ENCODE peak calls at places on chromosomes 7 and 10, in seven cellular contexts. F is tibial nerve; Z is astrocyte of the spinal cord; O is GM10248; B is activated CD8-positive, alpha-beta T cell treated with anti-CD3 and anti-CD28 coated beads for 36 hours; R is type B pancreatic cell; M is thyroid gland. D is an unnamed sample.

GRCh38 chr10:132422169-132422691 is 25.2 kb downstream of the PWWP2B start:
- DNase-seq in M (no peak), O (no peak), Z (no peak), F (no peak), R (no peak), B (no peak), D (no peak)

GRCh38 chr7:43700646-43701501 is 28.4 kb downstream of the COA1 start:
- DNase-seq in B (no peak), F (no peak), R (no peak), O (no peak), M (no peak), Z (peak), D (no peak)

GRCh38 chr10:122727426-122727825 is 27.8 kb upstream of the C10orf120 start:
- DNase-seq in M (no peak), B (no peak), Z (no peak), O (no peak), F (no peak), R (no peak), D (no peak)

GRCh38 chr7:70580161-70580560 is 551.8 kb upstream of the GALNT17 start:
- DNase-seq in M (no peak), B (no peak), F (no peak), O (no peak), R (no peak), Z (no peak), D (no peak)

GRCh38 chr7:26091933-26092332 is 60.1 kb upstream of the NFE2L3 start:
- DNase-seq in M (no peak), B (peak), R (no peak), Z (no peak), O (no peak), F (no peak), D (peak)

GRCh38 chr7:157687158-157687557 is 350.4 kb downstream of the DNAJB6 start:
- DNase-seq in B (no peak), O (no peak), F (no peak), R (no peak), M (no peak), Z (no peak), D (no peak)

GRCh38 chr10:105187243-105187642 is 546.2 kb downstream of the SORCS3 start:
- DNase-seq in M (no peak), O (no peak), B (no peak), Z (peak), F (no peak), R (no peak), D (no peak)

GRCh38 chr7:110442386-110442837 is 648.5 kb upstream of the LRRN3 start:
- DNase-seq in B (peak), M (peak), O (peak), Z (peak), F (no peak), R (no peak), D (peak)

GRCh38 chr7:159127691-159128642 is 16.7 kb downstream of the VIPR2 start:
- DNase-seq in Z (no peak), O (no peak), R (peak), B (no peak), F (no peak), M (no peak), D (no peak)

GRCh38 chr7:48154792-48155413 is 16.4 kb upstream of the ABCA13 start:
- DNase-seq in R (no peak), F (no peak), B (peak), Z (peak), M (peak), O (peak), D (peak)

GRCh38 chr7:37408241-37408884 is 40.3 kb downstream of the ELMO1 start:
- DNase-seq in F (no peak), Z (no peak), O (no peak), M (no peak), R (no peak), B (peak), D (no peak)

GRCh38 chr7:1673581-1674102 is 3.6 kb downstream of the ELFN1 start:
- DNase-seq in F (no peak), R (peak), Z (no peak), M (no peak), O (peak), B (no peak), D (no peak)

GRCh38 chr10:36114913-36115312 is 472.8 kb upstream of the FZD8 start:
- DNase-seq in R (no peak), B (no peak), M (no peak), Z (peak), F (no peak), O (no peak), D (no peak)

GRCh38 chr7:44541028-44541869 is at the start of gene NPC1L1:
- DNase-seq in O (peak), R (no peak), F (no peak), B (no peak), Z (no peak), M (no peak), D (no peak)

GRCh38 chr7:122535086-122535485 is 163.8 kb downstream of the RNF133 start:
- DNase-seq in M (no peak), B (no peak), O (no peak), F (no peak), R (no peak), Z (no peak), D (no peak)

GRCh38 chr10:60883187-60883586 is 60.8 kb downstream of the RHOBTB1 start:
- DNase-seq in R (no peak), Z (peak), F (no peak), O (peak), M (peak), B (no peak), D (peak)

GRCh38 chr10:132659206-132660091 is 121.9 kb downstream of the INPP5A start:
- DNase-seq in R (no peak), M (peak), F (no peak), B (no peak), O (no peak), Z (no peak), D (no peak)

GRCh38 chr10:4807803-4808507 is 18.1 kb upstream of the AKR1E2 start:
- DNase-seq in R (no peak), M (no peak), B (no peak), O (no peak), F (no peak), Z (peak), D (no peak)

GRCh38 chr10:92891885-92892705 is 43.8 kb downstream of the EXOC6 start:
- DNase-seq in O (no peak), Z (peak), F (peak), B (no peak), R (no peak), M (peak), D (no peak)

GRCh38 chr10:47037654-47038425 is 126.6 kb downstream of the PTPN20 start:
- DNase-seq in F (no peak), B (no peak), O (no peak), M (no peak), Z (no peak), R (no peak), D (no peak)

GRCh38 chr10:97365761-97366351 is 31.3 kb upstream of the FRAT2 start:
- DNase-seq in R (no peak), M (no peak), Z (no peak), B (no peak), O (no peak), F (no peak), D (no peak)

GRCh38 chr7:102273749-102274712 is 12.6 kb upstream of the SH2B2 start:
- DNase-seq in M (no peak), R (no peak), O (no peak), B (no peak), Z (peak), F (no peak), D (no peak)

GRCh38 chr10:114624941-114625780 is 32.9 kb downstream of the ABLIM1 start:
- DNase-seq in B (no peak), R (no peak), F (no peak), Z (no peak), M (no peak), O (no peak), D (no peak)

GRCh38 chr10:77264107-77264506 is 373.5 kb downstream of the KCNMA1 start:
- DNase-seq in O (peak), Z (no peak), R (no peak), M (no peak), B (peak), F (no peak), D (no peak)

GRCh38 chr7:41029072-41029492 is 673.8 kb downstream of the INHBA start:
- DNase-seq in F (no peak), O (no peak), R (no peak), Z (peak), B (peak), M (peak), D (no peak)

GRCh38 chr7:116675812-116676355 is 3.9 kb downstream of the MET start:
- DNase-seq in M (no peak), F (no peak), B (no peak), O (no peak), Z (no peak), R (no peak), D (no peak)

GRCh38 chr7:767580-767940 is 40.5 kb upstream of the PRKAR1B start:
- DNase-seq in F (no peak), O (no peak), R (no peak), Z (no peak), B (no peak), M (no peak), D (no peak)

GRCh38 chr7:155804431-155804831 is 7.8 kb downstream of the SHH start:
- DNase-seq in B (no peak), M (no peak), R (no peak), Z (no peak), O (no peak), F (no peak), D (no peak)

GRCh38 chr7:126166645-126167044 is 1086.1 kb downstream of the GRM8 start:
- DNase-seq in Z (no peak), M (no peak), F (no peak), R (no peak), O (no peak), B (no peak), D (no peak)

GRCh38 chr10:6382081-6382480 is 179.3 kb downstream of the PFKFB3 start:
- DNase-seq in F (peak), M (no peak), O (peak), R (no peak), B (peak), Z (peak), D (no peak)

GRCh38 chr10:60170250-60170649 is 219.4 kb downstream of the ANK3 start:
- DNase-seq in F (no peak), R (no peak), Z (peak), O (no peak), B (no peak), M (no peak), D (no peak)

GRCh38 chr7:151013356-151013727 is 11.0 kb downstream of the ATG9B start:
- DNase-seq in R (no peak), B (no peak), M (no peak), O (no peak), F (no peak), Z (no peak), D (no peak)

GRCh38 chr7:70893985-70894722 is 237.8 kb upstream of the GALNT17 start:
- DNase-seq in B (no peak), R (no peak), M (no peak), Z (no peak), F (no peak), O (no peak), D (no peak)

GRCh38 chr10:24209421-24209770 is 458 bp downstream of the KIAA1217 start:
- DNase-seq in O (peak), B (peak), Z (no peak), F (no peak), R (no peak), M (peak), D (no peak)

GRCh38 chr10:89861584-89862287 is 160.3 kb downstream of the KIF20B start:
- DNase-seq in F (no peak), Z (peak), B (peak), O (no peak), M (peak), R (no peak), D (no peak)

DNA sequence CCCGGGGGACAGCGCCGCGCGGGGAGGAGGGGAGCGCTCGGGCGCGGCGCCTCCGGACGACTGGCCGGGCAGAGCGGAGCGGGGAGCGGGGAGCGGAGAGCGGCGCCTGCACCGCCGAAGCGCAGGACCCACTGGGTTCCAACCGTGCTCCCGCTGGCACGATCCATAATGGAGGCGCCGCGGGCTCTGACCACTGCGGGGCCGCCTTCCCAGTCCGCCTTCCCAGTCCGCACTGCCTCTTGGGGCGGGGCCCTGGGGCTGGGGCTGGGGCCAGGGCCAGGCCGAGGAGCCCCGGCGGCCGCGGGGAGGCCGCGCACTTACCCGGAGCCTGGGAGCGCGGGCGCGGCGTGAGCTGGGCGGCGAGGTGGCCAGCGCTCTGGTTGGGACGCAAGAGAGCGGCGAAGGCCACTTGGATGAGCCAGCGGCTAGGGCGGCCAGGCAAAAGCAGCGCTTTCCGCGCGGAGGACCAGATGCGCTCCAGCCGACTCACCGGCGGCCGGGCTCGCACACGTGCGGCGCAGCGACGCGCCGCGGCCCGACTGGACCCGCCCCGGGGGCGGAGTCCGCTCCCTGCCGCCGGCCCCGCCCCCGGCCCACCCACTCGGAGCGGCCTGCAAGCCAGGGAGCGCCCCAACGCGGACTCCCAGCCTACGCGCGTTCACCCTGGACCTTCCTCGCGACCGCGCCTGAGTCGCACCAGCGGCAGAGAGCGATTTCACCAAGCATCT is at the start of gene PUS7:
- DNase-seq in R (peak), M (peak), B (peak), O (peak), Z (peak), F (peak), D (peak)
- TF ChIP-seq CTCF in R (peak), M (no peak), B (no peak), O (no peak), Z (no peak), F (peak), D (no peak)

GRCh38 chr10:3625959-3626751 is 158.9 kb downstream of the KLF6 start:
- DNase-seq in M (no peak), R (no peak), O (no peak), F (no peak), B (no peak), Z (peak), D (no peak)

GRCh38 chr10:3622427-3622826 is 162.6 kb downstream of the KLF6 start:
- DNase-seq in F (no peak), Z (no peak), R (no peak), O (no peak), B (peak), M (no peak), D (no peak)

GRCh38 chr10:3622845-3623621 is 162.0 kb downstream of the KLF6 start:
- DNase-seq in B (peak), M (no peak), O (no peak), Z (no peak), F (no peak), R (no peak), D (no peak)

GRCh38 chr10:3623746-3624145 is 161.3 kb downstream of the KLF6 start:
- DNase-seq in R (no peak), O (no peak), Z (peak), M (no peak), F (no peak), B (no peak), D (no peak)

GRCh38 chr10:3624367-3624766 is 160.6 kb downstream of the KLF6 start:
- DNase-seq in O (no peak), Z (peak), B (no peak), R (no peak), M (no peak), F (no peak), D (no peak)
- TF ChIP-seq CTCF in O (no peak), Z (no peak), B (no peak), R (no peak), M (no peak), F (no peak), D (no peak)

GRCh38 chr10:87767253-87767652 is 50.8 kb downstream of the ATAD1 start:
- DNase-seq in F (no peak), Z (peak), B (no peak), O (no peak), R (no peak), M (no peak), D (peak)
- TF ChIP-seq CTCF in F (no peak), Z (no peak), B (no peak), O (no peak), R (no peak), M (no peak), D (no peak)

GRCh38 chr7:14934831-14935230 is 32.3 kb upstream of the DGKB start:
- DNase-seq in B (no peak), F (no peak), Z (no peak), O (no peak), R (no peak), M (no peak), D (no peak)

GRCh38 chr7:14936530-14936929 is 34.0 kb upstream of the DGKB start:
- DNase-seq in B (no peak), M (no peak), Z (peak), O (no peak), F (no peak), R (no peak), D (no peak)

GRCh38 chr7:14937580-14937979 is 35.0 kb upstream of the DGKB start:
- DNase-seq in M (no peak), R (no peak), Z (no peak), O (no peak), F (no peak), B (no peak), D (no peak)

DNA sequence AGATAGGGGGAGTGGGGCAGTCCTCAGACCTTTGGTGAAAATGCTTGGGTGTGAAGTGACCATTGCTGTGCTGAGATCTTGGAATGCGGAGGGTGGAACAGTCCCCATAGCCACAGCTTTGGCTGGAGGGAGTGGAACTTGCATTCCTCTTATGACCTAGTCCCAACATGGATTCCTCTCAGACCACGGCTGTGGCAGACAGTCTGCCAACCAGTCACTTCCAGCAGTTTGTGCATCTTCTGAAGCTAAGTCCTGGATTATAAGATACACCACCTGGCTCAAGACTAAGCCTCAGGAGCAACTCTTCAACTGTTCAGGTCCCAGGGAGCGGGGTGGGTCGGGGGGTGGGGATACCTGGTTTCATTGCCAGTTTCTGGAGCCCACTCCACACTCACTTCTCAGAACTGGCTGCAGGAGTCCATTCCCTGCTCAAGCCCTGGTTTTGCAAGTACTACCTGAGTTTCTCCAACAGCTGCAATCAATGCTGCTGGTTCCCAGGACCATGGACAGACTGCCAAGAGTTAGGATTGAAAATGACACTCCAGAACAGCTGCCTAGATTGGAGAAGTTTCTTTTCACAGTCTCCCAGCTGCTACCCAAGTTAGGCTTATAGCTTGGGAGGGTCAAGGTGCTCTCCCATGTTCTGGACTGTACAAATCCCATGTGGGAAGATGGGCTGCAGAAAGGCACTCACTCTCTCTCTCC is 29.1 kb upstream of the DGKB start:
- DNase-seq in B (no peak), F (no peak), M (no peak), O (no peak), Z (no peak), R (no peak), D (no peak)
- TF ChIP-seq CTCF in B (no peak), F (no peak), M (no peak), O (no peak), Z (no peak), R (no peak), D (no peak)

GRCh38 chr7:143890558-143890957 is 11.4 kb downstream of the TCAF1 start:
- DNase-seq in O (no peak), B (no peak), F (no peak), M (no peak), Z (no peak), R (no peak), D (no peak)

GRCh38 chr7:143891457-143891856 is 10.5 kb downstream of the TCAF1 start:
- DNase-seq in B (no peak), R (no peak), M (no peak), F (no peak), Z (no peak), O (no peak), D (no peak)

GRCh38 chr7:143889068-143889467 is 12.9 kb downstream of the TCAF1 start:
- DNase-seq in Z (no peak), B (no peak), O (no peak), R (no peak), F (no peak), M (no peak), D (no peak)

GRCh38 chr7:143896667-143897066 is 5.3 kb downstream of the TCAF1 start:
- DNase-seq in B (no peak), Z (no peak), R (no peak), F (no peak), O (no peak), M (no peak), D (no peak)

GRCh38 chr7:143892527-143893300 is 9.3 kb downstream of the TCAF1 start:
- DNase-seq in B (no peak), F (no peak), O (no peak), R (no peak), M (no peak), Z (peak), D (no peak)
- TF ChIP-seq CTCF in B (no peak), F (no peak), O (peak), R (peak), M (no peak), Z (peak), D (peak)

DNA sequence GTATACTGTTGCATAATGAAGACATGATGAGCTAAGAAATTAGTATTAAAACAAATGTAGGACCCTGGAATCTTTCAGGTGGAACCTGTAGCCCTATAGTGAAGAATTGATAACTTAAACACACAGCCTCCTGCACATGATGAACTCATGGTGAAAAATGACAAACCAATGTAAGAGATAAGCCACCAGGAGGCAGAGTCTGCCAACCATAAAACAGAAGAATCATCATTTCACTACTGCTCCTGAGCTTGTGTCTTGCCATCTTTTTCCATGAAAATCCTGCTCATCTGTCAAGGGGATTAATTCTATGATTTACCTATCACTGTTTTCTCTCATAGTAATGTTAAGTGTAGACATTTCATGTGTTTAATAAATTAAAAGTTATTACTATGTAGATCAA is 363.9 kb downstream of the MALRD1 start:
- DNase-seq in F (peak), O (no peak), B (no peak), M (no peak), Z (peak), R (no peak), D (peak)
- TF ChIP-seq CTCF in F (peak), O (peak), B (no peak), M (no peak), Z (peak), R (peak), D (no peak)

GRCh38 chr10:91880310-91880709 is 29.0 kb downstream of the FGFBP3 start:
- DNase-seq in M (peak), Z (no peak), F (no peak), O (no peak), R (no peak), B (no peak), D (no peak)
- TF ChIP-seq CTCF in M (no peak), Z (no peak), F (no peak), O (no peak), R (peak), B (no peak), D (no peak)

GRCh38 chr7:92720604-92721350 is 115.6 kb downstream of the CDK6 start:
- DNase-seq in Z (no peak), R (no peak), M (no peak), F (no peak), O (peak), B (no peak), D (no peak)
- TF ChIP-seq CTCF in Z (no peak), R (no peak), M (no peak), F (no peak), O (peak), B (no peak), D (no peak)

GRCh38 chr7:33334349-33334748 is 205.0 kb downstream of the BBS9 start:
- DNase-seq in B (peak), R (no peak), O (no peak), M (no peak), F (no peak), Z (peak), D (peak)
- TF ChIP-seq CTCF in B (no peak), R (peak), O (peak), M (no peak), F (no peak), Z (peak), D (peak)

D was measured in endothelial cell.